ENCODE peak calls at places on chromosomes 2 and 18, in six cellular contexts. T, Y, U, K, Q and D are unnamed samples.

GRCh38 chr2:167987558-167987957 is 259.8 kb downstream of the STK39 start:
- DNase-seq in U (no peak), K (no peak), Y (no peak), T (no peak), Q (no peak), D (no peak)

GRCh38 chr2:234463626-234464290 is 33.1 kb downstream of the ARL4C start:
- DNase-seq in U (no peak), Y (no peak), T (peak; percentile 79), Q (no peak), K (no peak), D (peak; percentile 14)

GRCh38 chr2:64018715-64019082 is 529 bp downstream of the VPS54 start:
- DNase-seq in U (peak; percentile 43), T (no peak), K (peak; percentile 23), Y (no peak), Q (peak; percentile 48), D (peak; percentile 63)

GRCh38 chr2:210461401-210461800 is 15.2 kb downstream of the LANCL1 start:
- DNase-seq in T (no peak), K (no peak), Y (no peak), U (peak; percentile 7), Q (no peak), D (no peak)

GRCh38 chr2:234745347-234745746 is 206.5 kb upstream of the SH3BP4 start:
- DNase-seq in T (peak; percentile 7), Q (no peak), Y (no peak), K (no peak), U (no peak), D (no peak)

GRCh38 chr2:102664439-102665042 is 45.2 kb downstream of the SLC9A2 start:
- DNase-seq in T (peak; percentile 13), K (no peak), Q (no peak), U (peak; percentile 59), Y (no peak), D (no peak)

GRCh38 chr18:32730620-32731021 is 42.2 kb downstream of the KLHL14 start:
- DNase-seq in Q (no peak), Y (no peak), K (no peak), T (no peak), U (peak; percentile 37), D (peak; percentile 20)

GRCh38 chr2:224958466-224958857 is 83.8 kb downstream of the DOCK10 start:
- DNase-seq in Q (no peak), U (peak; percentile 93), Y (no peak), T (no peak), K (no peak), D (peak; percentile 18)

GRCh38 chr2:26412091-26412673 is 10.5 kb downstream of the DRC1 start:
- DNase-seq in K (no peak), Q (no peak), Y (no peak), U (peak; percentile 11), T (peak; percentile 42), D (peak; percentile 61)

GRCh38 chr2:98324181-98324580 is 22.1 kb upstream of the CNGA3 start:
- DNase-seq in Y (no peak), T (no peak), K (no peak), Q (no peak), U (peak; percentile 58), D (peak; percentile 44)

GRCh38 chr18:9824474-9824832 is 61.3 kb upstream of the TXNDC2 start:
- DNase-seq in U (peak; percentile 50), T (no peak), Q (no peak), Y (no peak), K (no peak), D (peak; percentile 59)

GRCh38 chr2:36322108-36322507 is 33.5 kb upstream of the CRIM1 start:
- DNase-seq in Y (peak; percentile 15), Q (no peak), T (no peak), K (no peak), U (peak; percentile 52), D (peak; percentile 51)
- TF ChIP-seq CTCF in Y (no peak), Q (peak; percentile 14), T (peak; percentile 67), K (peak; percentile 29), U (peak; percentile 59), D (peak; percentile 63)

GRCh38 chr2:70336552-70336951 is 34.7 kb upstream of the FAM136A start:
- DNase-seq in Q (no peak), U (no peak), T (no peak), Y (no peak), K (no peak), D (no peak)
- TF ChIP-seq CTCF in Q (no peak), U (no peak), T (no peak), Y (no peak), K (no peak), D (no peak)

GRCh38 chr2:11652141-11652540 is 17.9 kb downstream of the NTSR2 start:
- DNase-seq in T (no peak), K (no peak), Y (no peak), U (no peak), Q (no peak), D (no peak)
- TF ChIP-seq CTCF in T (no peak), K (no peak), Y (no peak), U (no peak), Q (no peak), D (no peak)

DNA sequence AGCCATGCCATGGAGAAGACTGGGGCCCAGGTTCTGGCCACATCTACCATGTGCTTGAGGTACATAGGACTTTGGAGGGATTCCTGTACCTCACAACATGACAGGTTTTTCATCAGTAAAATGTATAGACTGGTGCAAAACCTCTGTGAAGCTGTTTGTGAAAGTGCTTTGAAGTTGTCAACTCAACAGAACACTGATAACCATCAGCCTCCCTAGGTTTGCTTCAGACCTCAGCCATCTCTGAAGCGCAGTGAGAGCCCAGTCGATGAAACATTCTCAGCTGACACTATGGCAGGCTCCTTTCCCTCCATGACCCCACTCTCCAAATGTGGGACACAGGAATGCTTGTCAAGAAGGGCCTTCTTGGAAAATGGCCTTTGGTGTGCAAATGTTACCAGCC is 38.6 kb downstream of the STK25 start:
- DNase-seq in K (no peak), U (no peak), Q (no peak), Y (no peak), T (no peak), D (no peak)
- TF ChIP-seq CTCF in K (no peak), U (no peak), Q (no peak), Y (no peak), T (no peak), D (no peak)

GRCh38 chr2:239396881-239397681 is 3.7 kb downstream of the HDAC4 start:
- DNase-seq in Q (no peak), U (no peak), K (no peak), Y (no peak), T (no peak), D (no peak)
- TF ChIP-seq CTCF in Q (no peak), U (no peak), K (no peak), Y (no peak), T (no peak), D (no peak)

DNA sequence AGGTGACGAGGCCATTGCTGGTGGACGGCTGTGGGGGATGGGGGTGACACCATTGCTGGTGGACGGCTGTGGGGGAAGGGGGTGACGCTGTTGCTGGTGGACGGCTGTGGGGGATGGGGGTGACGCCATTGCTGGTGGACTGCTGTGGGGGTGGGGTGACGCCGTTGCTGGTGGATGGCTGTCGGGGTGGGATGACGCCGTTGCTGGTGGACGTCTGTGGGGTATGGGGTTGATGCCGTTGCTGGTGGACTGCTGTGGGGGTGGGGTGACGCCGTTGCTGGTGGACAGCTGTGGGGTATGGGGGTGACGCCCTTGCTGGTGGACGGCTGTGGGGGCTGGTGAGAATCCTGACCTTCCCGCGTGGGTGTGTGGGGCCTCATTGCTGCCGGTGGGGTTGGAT is 47.1 kb downstream of the CTDP1 start:
- DNase-seq in T (no peak), K (no peak), Y (no peak), U (no peak), Q (no peak), D (no peak)
- TF ChIP-seq CTCF in T (no peak), K (no peak), Y (no peak), U (no peak), Q (no peak), D (no peak)